ENCODE peak calls at places on chromosomes 1 and 21, in ten cellular contexts. A is right lobe of liver; I is psoas muscle; P is suprapubic skin; O is thoracic aorta; N is mesenchymal stem cell; M is naive thymus-derived CD4-positive, alpha-beta T cell; U is ovary; Q is uterus; J is cardiac muscle cell. L is an unnamed sample. For H3K4me1, the result is how much of the 10 kb centered on the place peaks cover.

GRCh38 chr21:46024983-46025860 is 43.7 kb downstream of the COL6A1 start:
- DNase-seq in Q (no peak), O (no peak), M (no peak), U (peak), I (no peak), J (peak), N (peak), A (no peak), P (no peak), L (no peak)

GRCh38 chr1:232127190-232127589 is 500.6 kb downstream of the DISC1 start:
- DNase-seq in O (no peak), Q (no peak), P (no peak), N (peak), I (no peak), M (no peak), U (no peak), A (no peak), J (no peak), L (no peak)

GRCh38 chr21:43306911-43307676 is 119.8 kb downstream of the SIK1 start:
- DNase-seq in J (no peak), U (no peak), I (peak), P (peak), O (no peak), M (no peak), N (peak), Q (no peak), A (peak), L (no peak)

GRCh38 chr1:162003825-162004205 is 19.9 kb downstream of the OLFML2B start:
- DNase-seq in I (peak), N (peak), M (no peak), O (no peak), A (no peak), U (no peak), P (no peak), Q (no peak), J (no peak), L (no peak)

GRCh38 chr1:15848929-15849774 is 1.6 kb downstream of the SPEN start:
- DNase-seq in I (peak), U (peak), M (peak), P (peak), Q (peak), O (peak), A (peak), N (peak), J (peak), L (peak)

GRCh38 chr1:36224537-36225297 is 474 bp downstream of the THRAP3 start:
- DNase-seq in U (no peak), P (peak), Q (peak), N (peak), A (peak), O (peak), J (peak), I (peak), M (no peak), L (peak)

GRCh38 chr1:85580046-85580411 is 532 bp upstream of the CCN1 start:
- DNase-seq in P (peak), M (no peak), I (peak), O (no peak), N (peak), U (peak), J (peak), A (no peak), Q (peak), L (peak)

GRCh38 chr21:38380391-38381137 is 117.7 kb downstream of the ERG start:
- DNase-seq in I (no peak), A (no peak), U (no peak), J (no peak), N (peak), Q (no peak), M (no peak), O (no peak), P (no peak), L (peak)

GRCh38 chr1:28966617-28967016 is 52.2 kb downstream of the EPB41 start:
- DNase-seq in U (no peak), Q (no peak), J (no peak), M (no peak), A (no peak), I (no peak), P (no peak), N (no peak), O (no peak), L (no peak)

GRCh38 chr1:109876617-109877319 is 33.9 kb upstream of the CSF1 start:
- DNase-seq in M (no peak), N (peak), P (no peak), O (no peak), U (no peak), Q (no peak), J (no peak), A (no peak), I (no peak), L (peak)

GRCh38 chr1:2950926-2951305 is 70.4 kb upstream of the ACTRT2 start:
- DNase-seq in N (no peak), U (no peak), M (no peak), O (no peak), Q (no peak), I (no peak), A (peak), J (no peak), P (no peak), L (no peak)

GRCh38 chr1:93235261-93235660 is 54.7 kb downstream of the CCDC18 start:
- DNase-seq in O (no peak), N (no peak), M (no peak), Q (no peak), J (no peak), A (no peak), P (no peak), I (no peak), U (no peak), L (no peak)

GRCh38 chr1:205481629-205482071 is 22.8 kb upstream of the CDK18 start:
- DNase-seq in M (no peak), A (no peak), N (no peak), Q (no peak), J (no peak), U (no peak), I (no peak), P (no peak), O (no peak), L (no peak)

GRCh38 chr1:163820748-163821147 is 499.0 kb downstream of the NUF2 start:
- DNase-seq in O (no peak), M (no peak), J (no peak), Q (no peak), I (no peak), P (no peak), N (no peak), A (no peak), U (no peak), L (peak)

GRCh38 chr1:243496173-243496553 is 240.3 kb downstream of the SDCCAG8 start:
- DNase-seq in J (no peak), Q (no peak), N (no peak), A (no peak), O (no peak), I (no peak), U (no peak), P (peak), M (no peak), L (no peak)

GRCh38 chr1:99441234-99442095 is 177.2 kb downstream of the PLPPR4 start:
- DNase-seq in O (no peak), Q (no peak), U (no peak), N (peak), A (no peak), P (no peak), J (no peak), M (no peak), I (no peak), L (no peak)

GRCh38 chr1:58858344-58858673 is 74.5 kb upstream of the JUN start:
- DNase-seq in I (no peak), U (no peak), O (no peak), P (no peak), J (no peak), A (no peak), N (no peak), M (no peak), Q (no peak), L (no peak)

GRCh38 chr1:236868625-236869467 is 73.8 kb downstream of the MTR start:
- DNase-seq in A (no peak), M (peak), J (peak), U (no peak), N (peak), Q (no peak), I (no peak), P (no peak), O (no peak), L (peak)

GRCh38 chr1:246961939-246962373 is 30.2 kb upstream of the AHCTF1 start:
- DNase-seq in O (no peak), I (peak), U (no peak), A (peak), J (no peak), Q (no peak), N (peak), M (no peak), P (no peak), L (no peak)

GRCh38 chr1:19485362-19486187 is at the start of gene CAPZB:
- DNase-seq in P (peak), N (peak), J (peak), I (peak), U (peak), A (peak), Q (peak), O (peak), M (peak), L (peak)

GRCh38 chr1:235917267-235917811 is 50.6 kb upstream of the LYST start:
- DNase-seq in M (peak), P (peak), N (peak), O (peak), I (peak), U (peak), Q (peak), A (no peak), J (no peak), L (no peak)

GRCh38 chr1:85343612-85344255 is 67.3 kb upstream of the BCL10 start:
- DNase-seq in P (no peak), I (no peak), N (no peak), J (no peak), A (no peak), U (no peak), M (no peak), Q (no peak), O (no peak), L (peak)

GRCh38 chr1:21149430-21149861 is 27.3 kb downstream of the EIF4G3 start:
- DNase-seq in I (no peak), N (peak), P (no peak), U (no peak), J (no peak), A (no peak), Q (no peak), O (no peak), M (no peak), L (no peak)

GRCh38 chr1:156961709-156962108 is 41.3 kb downstream of the LRRC71 start:
- DNase-seq in O (no peak), Q (no peak), N (no peak), P (no peak), I (no peak), J (peak), U (no peak), M (peak), A (no peak), L (peak)

GRCh38 chr1:202862672-202863560 is 26.0 kb downstream of the RABIF start:
- DNase-seq in Q (no peak), N (no peak), A (no peak), U (no peak), J (no peak), I (no peak), P (no peak), O (no peak), M (no peak), L (no peak)

GRCh38 chr1:198701250-198701649 is 62.4 kb downstream of the PTPRC start:
- DNase-seq in A (no peak), N (peak), I (no peak), U (no peak), M (no peak), O (no peak), J (no peak), Q (no peak), P (no peak), L (no peak)

GRCh38 chr1:52159033-52159789 is 17.3 kb downstream of the ZFYVE9 start:
- DNase-seq in U (no peak), P (no peak), O (no peak), Q (no peak), A (no peak), I (no peak), J (no peak), M (no peak), N (no peak), L (no peak)

GRCh38 chr1:25692560-25692959 is 76.0 kb downstream of the MAN1C1 start:
- DNase-seq in M (no peak), J (peak), U (no peak), A (no peak), O (no peak), Q (no peak), P (no peak), I (no peak), N (no peak), L (peak)

GRCh38 chr1:66274634-66275033 is 259.3 kb upstream of the SGIP1 start:
- DNase-seq in O (no peak), Q (no peak), M (peak), A (no peak), I (no peak), J (no peak), P (no peak), N (peak), U (no peak), L (no peak)

GRCh38 chr1:38609166-38609880 is 250.2 kb downstream of the RRAGC start:
- DNase-seq in M (no peak), I (no peak), A (no peak), P (no peak), Q (no peak), O (no peak), N (no peak), J (no peak), U (no peak), L (no peak)

GRCh38 chr1:207032528-207033017 is at the start of gene C1orf116:
- DNase-seq in N (no peak), U (no peak), I (no peak), P (no peak), J (no peak), Q (no peak), A (no peak), O (no peak), M (no peak), L (peak)

GRCh38 chr1:46804926-46805325 is 6.1 kb downstream of the CYP4B1 start:
- DNase-seq in O (no peak), P (peak), J (no peak), U (no peak), N (no peak), A (no peak), Q (no peak), I (peak), M (no peak), L (no peak)
- H3K4me1 ChIP-seq in O (under half), P (under half), J (under half), U (under half), N (under half), A (under half), Q (under half), I (under half), M (under half), L (under half)

DNA sequence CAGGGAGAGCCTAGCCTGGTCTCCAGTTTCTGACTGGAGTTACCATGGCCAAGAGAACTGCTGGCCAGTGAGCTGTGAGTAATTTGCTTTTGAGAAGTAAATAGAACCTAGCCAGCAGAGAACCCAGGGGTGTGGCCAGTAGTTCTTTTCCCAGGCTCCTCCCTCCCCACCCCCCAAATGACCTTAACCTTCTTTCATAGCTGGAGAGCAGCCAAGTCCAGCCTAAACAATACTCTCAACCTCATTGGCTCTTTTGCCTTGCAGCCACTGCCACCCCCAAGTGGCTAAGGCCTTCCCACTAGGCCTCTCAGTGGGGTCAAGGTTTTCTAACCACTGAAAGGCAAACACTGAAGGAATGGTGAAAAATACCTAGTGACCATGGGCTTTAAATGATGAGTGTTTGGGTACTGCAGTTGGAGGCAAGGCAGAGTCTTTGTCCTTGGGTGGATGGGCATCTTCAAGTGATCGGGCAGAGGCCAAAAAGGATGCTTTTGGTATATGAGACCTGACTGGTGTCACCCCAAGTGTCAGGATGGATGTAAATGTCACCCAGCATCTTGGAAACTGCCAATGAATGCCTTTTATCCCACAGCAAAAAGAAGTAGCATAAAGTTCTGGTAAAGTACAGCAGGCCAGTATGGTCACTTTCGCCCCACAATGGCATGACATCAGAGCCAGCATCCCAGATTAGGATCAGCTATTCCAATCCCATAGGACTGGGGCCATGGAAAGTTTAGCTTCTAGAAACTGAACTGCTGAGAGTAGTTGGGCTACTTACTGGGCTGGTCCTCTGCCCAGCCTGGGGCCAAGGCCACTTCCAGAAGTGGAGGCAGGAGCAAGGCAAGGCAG is 3.5 kb upstream of the PIGV start:
- DNase-seq in Q (peak), O (no peak), A (peak), M (no peak), P (no peak), I (no peak), U (peak), J (peak), N (peak), L (peak)
- H3K4me1 ChIP-seq in Q (under half), O (under half), A (under half), M (under half), P (half or more), I (under half), U (under half), J (under half), N (under half), L (under half)

GRCh38 chr1:30887485-30888315 is 20.9 kb downstream of the SDC3 start:
- DNase-seq in J (no peak), M (no peak), P (no peak), U (no peak), N (peak), A (no peak), Q (no peak), O (no peak), I (no peak), L (no peak)
- H3K4me1 ChIP-seq in J (under half), M (under half), P (under half), U (under half), N (under half), A (under half), Q (under half), O (half or more), I (under half), L (under half)

GRCh38 chr1:8398086-8398485 is 80.2 kb downstream of the SLC45A1 start:
- DNase-seq in I (no peak), J (no peak), N (no peak), Q (no peak), M (no peak), U (no peak), A (no peak), P (no peak), O (no peak), L (no peak)

GRCh38 chr1:8396083-8396911 is 78.4 kb downstream of the SLC45A1 start:
- DNase-seq in A (no peak), J (peak), N (peak), U (no peak), P (no peak), O (no peak), Q (no peak), I (no peak), M (no peak), L (peak)

GRCh38 chr1:8396912-8397406 is 79.0 kb downstream of the SLC45A1 start:
- DNase-seq in Q (peak), J (peak), I (peak), P (no peak), A (no peak), O (peak), M (no peak), U (no peak), N (peak), L (no peak)

GRCh38 chr1:8397511-8397910 is 79.6 kb downstream of the SLC45A1 start:
- DNase-seq in M (no peak), P (no peak), O (no peak), Q (no peak), A (no peak), J (no peak), I (no peak), U (no peak), N (no peak), L (no peak)

DNA sequence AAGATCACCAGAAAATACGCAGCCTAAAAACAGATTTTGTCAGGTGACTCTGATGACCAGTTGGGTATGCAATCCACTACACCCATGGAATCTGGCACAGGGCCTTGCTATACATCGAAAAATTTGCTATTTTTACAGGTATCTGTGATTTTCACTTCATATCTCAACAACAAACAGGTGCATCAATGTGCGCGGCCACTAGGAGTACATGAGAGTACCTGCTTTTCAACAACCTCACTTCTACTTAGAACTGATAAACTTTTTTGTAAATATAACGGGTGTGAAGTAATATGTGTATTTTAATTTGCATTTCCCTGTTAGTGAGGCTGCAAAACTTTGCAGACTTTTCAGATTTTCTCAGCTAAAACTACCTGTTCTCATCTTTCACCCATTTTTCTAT is 80.8 kb downstream of the SLC45A1 start:
- DNase-seq in O (no peak), I (no peak), U (no peak), N (no peak), Q (no peak), M (no peak), A (no peak), P (no peak), J (no peak), L (no peak)
- H3K4me1 ChIP-seq in O (half or more), I (half or more), U (under half), N (under half), Q (under half), M (under half), A (under half), P (under half), J (under half), L (under half)

GRCh38 chr1:11299225-11299574 is 26.2 kb downstream of the UBIAD1 start:
- DNase-seq in Q (no peak), A (no peak), O (no peak), M (no peak), P (no peak), U (no peak), N (no peak), I (no peak), J (no peak), L (no peak)
- H3K4me1 ChIP-seq in Q (under half), A (under half), O (under half), M (under half), P (under half), U (under half), N (under half), I (under half), J (under half), L (under half)

GRCh38 chr1:48232722-48233121 is 10.2 kb downstream of the SLC5A9 start:
- DNase-seq in I (no peak), M (no peak), N (no peak), O (no peak), J (no peak), P (no peak), U (no peak), A (no peak), Q (no peak), L (no peak)
- H3K4me1 ChIP-seq in I (under half), M (under half), N (under half), O (under half), J (under half), P (under half), U (under half), A (under half), Q (under half), L (under half)

L was measured in GM23338.